ENCODE peak calls at places on chromosome 12, in seven cellular contexts. One of them, this sample, is unnamed. For H3K4me1, the result is how much of the 10 kb centered on the place peaks cover.

GRCh38 chr12:46459881-46460545 is 87.4 kb upstream of the SLC38A2 start:
- DNase-seq in aorta: no peak
- DNase-seq in transverse colon: peak
- DNase-seq in cardiac muscle cell: no peak
- DNase-seq in heart right ventricle: no peak
- DNase-seq in right lobe of liver: no peak
- DNase-seq in psoas muscle: no peak
- DNase-seq in this sample: no peak

GRCh38 chr12:93638095-93638494 is 39.1 kb upstream of the CRADD start:
- DNase-seq in heart right ventricle: no peak
- DNase-seq in aorta: no peak
- DNase-seq in transverse colon: no peak
- DNase-seq in right lobe of liver: no peak
- DNase-seq in cardiac muscle cell: no peak
- DNase-seq in psoas muscle: no peak
- DNase-seq in this sample: no peak

GRCh38 chr12:53207042-53207441 is at the start of gene ITGB7:
- DNase-seq in heart right ventricle: no peak
- DNase-seq in psoas muscle: no peak
- DNase-seq in aorta: peak
- DNase-seq in right lobe of liver: no peak
- DNase-seq in transverse colon: peak
- DNase-seq in cardiac muscle cell: no peak
- DNase-seq in this sample: no peak

GRCh38 chr12:54521291-54522062 is 23.9 kb downstream of the NCKAP1L start:
- DNase-seq in heart right ventricle: no peak
- DNase-seq in psoas muscle: no peak
- DNase-seq in aorta: no peak
- DNase-seq in cardiac muscle cell: no peak
- DNase-seq in right lobe of liver: no peak
- DNase-seq in transverse colon: no peak
- DNase-seq in this sample: no peak

GRCh38 chr12:132285991-132286681 is 43.3 kb downstream of the GALNT9 start:
- DNase-seq in cardiac muscle cell: peak
- DNase-seq in right lobe of liver: no peak
- DNase-seq in aorta: peak
- DNase-seq in transverse colon: peak
- DNase-seq in psoas muscle: peak
- DNase-seq in heart right ventricle: peak
- DNase-seq in this sample: peak

GRCh38 chr12:121156365-121156764 is 23.7 kb downstream of the P2RX7 start:
- DNase-seq in aorta: no peak
- DNase-seq in cardiac muscle cell: no peak
- DNase-seq in right lobe of liver: no peak
- DNase-seq in psoas muscle: no peak
- DNase-seq in heart right ventricle: no peak
- DNase-seq in transverse colon: no peak
- DNase-seq in this sample: no peak

GRCh38 chr12:108854055-108854452 is 3.3 kb downstream of the SSH1 start:
- DNase-seq in heart right ventricle: no peak
- DNase-seq in transverse colon: no peak
- DNase-seq in aorta: no peak
- DNase-seq in cardiac muscle cell: no peak
- DNase-seq in right lobe of liver: no peak
- DNase-seq in psoas muscle: no peak
- DNase-seq in this sample: peak

GRCh38 chr12:54988402-54989054 is 4.0 kb upstream of the TESPA1 start:
- DNase-seq in right lobe of liver: peak
- DNase-seq in aorta: peak
- DNase-seq in psoas muscle: peak
- DNase-seq in transverse colon: peak
- DNase-seq in heart right ventricle: peak
- DNase-seq in cardiac muscle cell: no peak
- DNase-seq in this sample: peak

GRCh38 chr12:120126635-120127005 is 10.1 kb upstream of the RAB35 start:
- DNase-seq in transverse colon: peak
- DNase-seq in aorta: no peak
- DNase-seq in psoas muscle: no peak
- DNase-seq in heart right ventricle: no peak
- DNase-seq in right lobe of liver: no peak
- DNase-seq in cardiac muscle cell: no peak
- DNase-seq in this sample: no peak

GRCh38 chr12:115176741-115177400 is 492.9 kb upstream of the TBX3 start:
- DNase-seq in aorta: no peak
- DNase-seq in psoas muscle: no peak
- DNase-seq in transverse colon: no peak
- DNase-seq in right lobe of liver: no peak
- DNase-seq in cardiac muscle cell: no peak
- DNase-seq in heart right ventricle: no peak
- DNase-seq in this sample: no peak

GRCh38 chr12:77402726-77403125 is 337.4 kb upstream of the E2F7 start:
- DNase-seq in cardiac muscle cell: peak
- DNase-seq in transverse colon: no peak
- DNase-seq in aorta: no peak
- DNase-seq in right lobe of liver: no peak
- DNase-seq in heart right ventricle: no peak
- DNase-seq in psoas muscle: no peak
- DNase-seq in this sample: no peak

GRCh38 chr12:18153826-18154225 is 63.8 kb upstream of the RERGL start:
- DNase-seq in aorta: no peak
- DNase-seq in cardiac muscle cell: no peak
- DNase-seq in heart right ventricle: no peak
- DNase-seq in right lobe of liver: no peak
- DNase-seq in transverse colon: no peak
- DNase-seq in psoas muscle: no peak
- DNase-seq in this sample: no peak

GRCh38 chr12:57001448-57001906 is 4.9 kb downstream of the ZBTB39 start:
- DNase-seq in aorta: peak
- DNase-seq in transverse colon: peak
- DNase-seq in psoas muscle: peak
- DNase-seq in heart right ventricle: peak
- DNase-seq in cardiac muscle cell: peak
- DNase-seq in right lobe of liver: peak
- DNase-seq in this sample: no peak

GRCh38 chr12:58896278-58896677 is 24.0 kb downstream of the LRIG3 start:
- DNase-seq in psoas muscle: no peak
- DNase-seq in right lobe of liver: no peak
- DNase-seq in transverse colon: no peak
- DNase-seq in aorta: no peak
- DNase-seq in heart right ventricle: no peak
- DNase-seq in cardiac muscle cell: no peak
- DNase-seq in this sample: no peak

GRCh38 chr12:42144424-42145196 is at the start of gene GXYLT1:
- DNase-seq in aorta: peak
- DNase-seq in cardiac muscle cell: peak
- DNase-seq in heart right ventricle: peak
- DNase-seq in psoas muscle: peak
- DNase-seq in right lobe of liver: peak
- DNase-seq in transverse colon: peak
- DNase-seq in this sample: peak

GRCh38 chr12:1851126-1851791 is 30.9 kb downstream of the LRTM2 start:
- DNase-seq in aorta: no peak
- DNase-seq in heart right ventricle: no peak
- DNase-seq in right lobe of liver: no peak
- DNase-seq in psoas muscle: no peak
- DNase-seq in transverse colon: no peak
- DNase-seq in cardiac muscle cell: no peak
- DNase-seq in this sample: no peak

GRCh38 chr12:109111775-109112491 is 4.5 kb upstream of the ACACB start:
- DNase-seq in psoas muscle: peak
- DNase-seq in cardiac muscle cell: peak
- DNase-seq in right lobe of liver: peak
- DNase-seq in aorta: peak
- DNase-seq in transverse colon: peak
- DNase-seq in heart right ventricle: peak
- DNase-seq in this sample: peak

GRCh38 chr12:84910549-84911241 is 1.9 kb downstream of the SLC6A15 start:
- DNase-seq in heart right ventricle: no peak
- DNase-seq in aorta: no peak
- DNase-seq in transverse colon: no peak
- DNase-seq in right lobe of liver: peak
- DNase-seq in psoas muscle: no peak
- DNase-seq in cardiac muscle cell: no peak
- DNase-seq in this sample: no peak

GRCh38 chr12:132294121-132295034 is 35.0 kb downstream of the GALNT9 start:
- DNase-seq in transverse colon: no peak
- DNase-seq in aorta: no peak
- DNase-seq in right lobe of liver: peak
- DNase-seq in heart right ventricle: peak
- DNase-seq in psoas muscle: peak
- DNase-seq in cardiac muscle cell: no peak
- DNase-seq in this sample: no peak

DNA sequence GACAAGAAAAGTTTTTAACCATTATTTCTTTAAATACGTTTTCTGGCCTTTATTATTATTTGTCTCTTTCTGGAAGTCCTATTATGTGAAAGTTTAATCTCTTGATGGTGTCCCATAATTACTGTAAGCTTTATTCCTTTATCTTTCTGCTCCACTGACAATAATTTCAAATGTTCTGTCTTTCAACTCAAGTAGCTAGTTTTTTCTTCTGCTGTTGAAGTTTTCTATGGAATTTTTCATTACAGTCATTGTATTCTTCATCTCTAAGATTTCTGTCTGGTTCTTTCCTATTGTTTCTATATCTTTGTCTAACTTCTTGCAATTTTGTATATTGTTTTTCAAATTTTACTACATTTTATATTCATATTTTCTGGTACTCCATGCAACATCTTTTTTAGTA is 173.6 kb upstream of the MGAT4C start:
- DNase-seq in aorta: no peak
- DNase-seq in cardiac muscle cell: no peak
- DNase-seq in transverse colon: no peak
- DNase-seq in heart right ventricle: no peak
- DNase-seq in psoas muscle: no peak
- DNase-seq in right lobe of liver: no peak
- DNase-seq in this sample: no peak
- H3K4me1 ChIP-seq in aorta: under half
- H3K4me1 ChIP-seq in cardiac muscle cell: under half
- H3K4me1 ChIP-seq in transverse colon: under half
- H3K4me1 ChIP-seq in heart right ventricle: under half
- H3K4me1 ChIP-seq in psoas muscle: under half
- H3K4me1 ChIP-seq in right lobe of liver: under half
- H3K4me1 ChIP-seq in this sample: under half

GRCh38 chr12:12442548-12443071 is 85.7 kb downstream of the BORCS5 start:
- DNase-seq in heart right ventricle: no peak
- DNase-seq in transverse colon: no peak
- DNase-seq in cardiac muscle cell: no peak
- DNase-seq in right lobe of liver: no peak
- DNase-seq in aorta: no peak
- DNase-seq in psoas muscle: no peak
- DNase-seq in this sample: no peak
- H3K4me1 ChIP-seq in heart right ventricle: half or more
- H3K4me1 ChIP-seq in transverse colon: half or more
- H3K4me1 ChIP-seq in cardiac muscle cell: under half
- H3K4me1 ChIP-seq in right lobe of liver: half or more
- H3K4me1 ChIP-seq in aorta: under half
- H3K4me1 ChIP-seq in psoas muscle: under half
- H3K4me1 ChIP-seq in this sample: under half

GRCh38 chr12:79674629-79675028 is 16.1 kb downstream of the PAWR start:
- DNase-seq in transverse colon: no peak
- DNase-seq in aorta: no peak
- DNase-seq in cardiac muscle cell: no peak
- DNase-seq in heart right ventricle: no peak
- DNase-seq in right lobe of liver: no peak
- DNase-seq in psoas muscle: no peak
- DNase-seq in this sample: no peak
- H3K4me1 ChIP-seq in transverse colon: under half
- H3K4me1 ChIP-seq in aorta: under half
- H3K4me1 ChIP-seq in cardiac muscle cell: under half
- H3K4me1 ChIP-seq in heart right ventricle: under half
- H3K4me1 ChIP-seq in right lobe of liver: under half
- H3K4me1 ChIP-seq in psoas muscle: under half
- H3K4me1 ChIP-seq in this sample: under half

GRCh38 chr12:107372229-107372658 is 278.9 kb upstream of the CRY1 start:
- DNase-seq in cardiac muscle cell: no peak
- DNase-seq in aorta: no peak
- DNase-seq in psoas muscle: no peak
- DNase-seq in heart right ventricle: no peak
- DNase-seq in transverse colon: no peak
- DNase-seq in right lobe of liver: no peak
- DNase-seq in this sample: no peak
- H3K4me1 ChIP-seq in cardiac muscle cell: under half
- H3K4me1 ChIP-seq in aorta: under half
- H3K4me1 ChIP-seq in psoas muscle: under half
- H3K4me1 ChIP-seq in heart right ventricle: under half
- H3K4me1 ChIP-seq in transverse colon: under half
- H3K4me1 ChIP-seq in right lobe of liver: under half
- H3K4me1 ChIP-seq in this sample: under half

GRCh38 chr12:47820631-47821345 is 1.1 kb upstream of the HDAC7 start:
- DNase-seq in transverse colon: peak
- DNase-seq in heart right ventricle: peak
- DNase-seq in psoas muscle: peak
- DNase-seq in right lobe of liver: peak
- DNase-seq in aorta: peak
- DNase-seq in cardiac muscle cell: peak
- DNase-seq in this sample: peak

GRCh38 chr12:47819902-47820630 is at the start of gene HDAC7:
- DNase-seq in heart right ventricle: peak
- DNase-seq in right lobe of liver: peak
- DNase-seq in aorta: peak
- DNase-seq in cardiac muscle cell: peak
- DNase-seq in transverse colon: peak
- DNase-seq in psoas muscle: peak
- DNase-seq in this sample: peak

GRCh38 chr12:47818382-47818700 is 1.4 kb downstream of the HDAC7 start:
- DNase-seq in aorta: no peak
- DNase-seq in psoas muscle: no peak
- DNase-seq in cardiac muscle cell: no peak
- DNase-seq in transverse colon: peak
- DNase-seq in heart right ventricle: no peak
- DNase-seq in right lobe of liver: no peak
- DNase-seq in this sample: no peak

GRCh38 chr12:47818701-47819543 is 781 bp downstream of the HDAC7 start:
- DNase-seq in right lobe of liver: peak
- DNase-seq in aorta: peak
- DNase-seq in psoas muscle: peak
- DNase-seq in cardiac muscle cell: peak
- DNase-seq in heart right ventricle: peak
- DNase-seq in transverse colon: peak
- DNase-seq in this sample: peak

DNA sequence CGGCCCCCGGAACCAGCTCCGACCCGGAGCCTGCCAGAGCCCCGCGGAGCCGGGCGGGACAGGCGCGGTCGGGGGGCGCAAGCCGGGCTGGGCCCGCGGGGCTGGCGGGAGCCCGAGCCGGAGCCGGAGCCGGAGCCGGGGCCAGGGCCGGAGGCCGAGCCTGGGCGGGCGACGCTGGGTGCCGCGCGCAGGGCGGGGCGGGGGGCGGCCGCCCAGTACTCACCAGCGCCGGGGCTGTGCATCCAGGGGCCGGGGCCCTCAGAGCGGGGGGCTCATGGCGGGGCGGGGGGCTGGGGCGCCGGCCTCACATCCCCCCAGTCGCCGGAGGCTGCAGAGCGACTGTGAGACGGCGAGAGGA is 180 bp downstream of the HDAC7 start:
- DNase-seq in right lobe of liver: no peak
- DNase-seq in aorta: no peak
- DNase-seq in transverse colon: no peak
- DNase-seq in psoas muscle: no peak
- DNase-seq in cardiac muscle cell: no peak
- DNase-seq in heart right ventricle: no peak
- DNase-seq in this sample: no peak
- H3K4me1 ChIP-seq in right lobe of liver: under half
- H3K4me1 ChIP-seq in aorta: under half
- H3K4me1 ChIP-seq in transverse colon: half or more
- H3K4me1 ChIP-seq in psoas muscle: under half
- H3K4me1 ChIP-seq in cardiac muscle cell: half or more
- H3K4me1 ChIP-seq in heart right ventricle: half or more
- H3K4me1 ChIP-seq in this sample: under half

This sample was measured in pancreas.